ENCODE peak calls at places on chromosome 15, in ten cellular contexts. I, W, F, V, B, D, P, A, H and R are unnamed samples.
A peak's percentile ranks its signal among the peaks of the same experiment; 100 is the strongest.

GRCh38 chr15:89329329-89330084 is 5.1 kb downstream of the POLG start:
- DNase-seq in D (no peak), F (no peak), I (no peak), B (no peak), A (no peak), V (no peak), W (no peak), P (no peak), H (no peak), R (no peak)

GRCh38 chr15:77650285-77650684 is 17.6 kb upstream of the LINGO1 start:
- DNase-seq in V (peak; percentile 85), B (no peak), I (no peak), D (no peak), W (no peak), P (no peak), H (no peak), F (no peak), A (no peak), R (no peak)

GRCh38 chr15:31153531-31153930 is 52.0 kb upstream of the TRPM1 start:
- DNase-seq in A (no peak), P (no peak), H (no peak), V (no peak), D (no peak), B (no peak), W (no peak), F (no peak), I (no peak), R (no peak)

GRCh38 chr15:50685976-50686467 is 575 bp downstream of the TRPM7 start:
- DNase-seq in A (peak; percentile 72), W (peak; percentile 47), I (no peak), F (peak; percentile 55), P (peak; percentile 79), V (peak; percentile 83), D (peak; percentile 36), H (no peak), B (no peak), R (peak; percentile 83)

GRCh38 chr15:64105113-64105704 is 9.4 kb downstream of the SNX1 start:
- DNase-seq in H (no peak), D (peak; percentile 29), W (peak; percentile 19), V (no peak), P (no peak), I (no peak), F (peak; percentile 64), B (no peak), A (no peak), R (no peak)

GRCh38 chr15:75531041-75531450 is 48.1 kb downstream of the PTPN9 start:
- DNase-seq in V (no peak), H (no peak), B (peak; percentile 6), D (peak; percentile 29), A (no peak), W (peak; percentile 37), F (peak; percentile 68), P (no peak), I (no peak), R (no peak)

GRCh38 chr15:22224241-22224671 is 143.9 kb downstream of the OR4M2 start:
- DNase-seq in P (no peak), V (no peak), H (no peak), D (no peak), W (no peak), I (no peak), F (no peak), A (no peak), B (no peak), R (no peak)

GRCh38 chr15:88911766-88912118 is 1.4 kb downstream of the MFGE8 start:
- DNase-seq in I (no peak), D (no peak), H (no peak), F (no peak), B (no peak), V (peak; percentile 68), A (no peak), W (peak; percentile 70), P (peak; percentile 19), R (peak; percentile 20)

GRCh38 chr15:87959658-87960057 is 296.9 kb downstream of the NTRK3 start:
- DNase-seq in D (no peak), H (no peak), F (no peak), I (no peak), P (no peak), B (no peak), W (no peak), V (no peak), A (no peak), R (no peak)

GRCh38 chr15:48520376-48521155 is 124.9 kb downstream of the FBN1 start:
- DNase-seq in H (no peak), V (peak; percentile 17), B (no peak), F (no peak), P (no peak), D (no peak), W (no peak), I (no peak), A (no peak), R (no peak)
- TF ChIP-seq CTCF in H (no peak), V (peak; percentile 25), B (no peak), F (no peak), P (no peak), D (no peak), W (no peak), I (no peak), A (no peak), R (no peak)

GRCh38 chr15:98596131-98596530 is 52.2 kb upstream of the IGF1R start:
- DNase-seq in W (no peak), B (no peak), V (no peak), P (no peak), F (no peak), A (no peak), I (no peak), H (no peak), D (no peak), R (no peak)
- TF ChIP-seq CTCF in W (no peak), B (no peak), V (no peak), P (no peak), F (no peak), A (no peak), I (no peak), H (no peak), D (no peak), R (no peak)

GRCh38 chr15:40702077-40702476 is 7.1 kb downstream of the RAD51 start:
- DNase-seq in B (no peak), D (no peak), W (no peak), A (no peak), P (peak; percentile 29), V (no peak), F (no peak), I (no peak), H (no peak), R (peak; percentile 50)
- TF ChIP-seq CTCF in B (peak; percentile 23), D (peak; percentile 20), W (peak; percentile 18), A (no peak), P (peak; percentile 13), V (peak; percentile 22), F (no peak), I (peak; percentile 31), H (no peak), R (peak; percentile 15)

GRCh38 chr15:94300612-94301011 is 69.3 kb downstream of the MCTP2 start:
- DNase-seq in D (no peak), I (no peak), V (no peak), A (no peak), P (no peak), H (no peak), B (no peak), W (no peak), F (no peak), R (no peak)

GRCh38 chr15:94306700-94307650 is 75.6 kb downstream of the MCTP2 start:
- DNase-seq in V (no peak), H (no peak), W (peak; percentile 81), I (peak; percentile 77), D (no peak), P (peak; percentile 54), A (no peak), B (no peak), F (no peak), R (peak; percentile 60)

GRCh38 chr15:94305133-94305532 is 73.8 kb downstream of the MCTP2 start:
- DNase-seq in F (no peak), A (no peak), I (peak; percentile 46), P (no peak), B (no peak), V (no peak), D (no peak), H (no peak), W (no peak), R (no peak)
- TF ChIP-seq CTCF in F (no peak), A (no peak), I (no peak), P (no peak), B (no peak), V (no peak), D (no peak), H (no peak), W (no peak), R (no peak)

DNA sequence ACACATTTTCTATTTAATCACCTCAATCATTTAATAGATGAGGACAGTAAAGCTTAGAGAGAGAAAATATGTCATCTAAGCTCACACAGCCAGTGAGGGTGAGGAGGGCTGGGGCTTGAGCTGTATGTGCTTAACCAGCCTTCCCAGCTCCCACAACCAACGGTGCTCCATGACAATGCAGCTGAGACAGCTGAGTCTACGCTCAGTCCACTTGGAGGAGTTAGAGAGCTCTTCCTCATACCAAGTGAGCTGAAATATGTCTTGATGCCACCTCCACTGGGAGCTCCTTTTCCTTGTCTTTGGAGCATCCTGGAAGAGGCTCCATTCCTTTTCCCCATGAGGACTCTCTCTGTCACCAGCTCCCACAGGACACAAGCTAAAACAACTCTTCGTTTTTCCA is 9.3 kb downstream of the HOMER2 start:
- DNase-seq in A (no peak), P (no peak), B (no peak), D (no peak), H (no peak), I (no peak), W (no peak), V (no peak), F (no peak), R (no peak)
- TF ChIP-seq CTCF in A (no peak), P (no peak), B (no peak), D (no peak), H (no peak), I (no peak), W (no peak), V (no peak), F (no peak), R (no peak)

GRCh38 chr15:37678124-37678523 is 256.3 kb upstream of the TMCO5A start:
- DNase-seq in B (no peak), D (no peak), H (no peak), I (no peak), A (no peak), V (peak; percentile 69), W (no peak), F (no peak), P (no peak), R (no peak)

GRCh38 chr15:37679627-37680026 is 254.8 kb upstream of the TMCO5A start:
- DNase-seq in W (no peak), A (no peak), H (no peak), F (no peak), B (no peak), D (no peak), P (no peak), I (no peak), V (no peak), R (no peak)

DNA sequence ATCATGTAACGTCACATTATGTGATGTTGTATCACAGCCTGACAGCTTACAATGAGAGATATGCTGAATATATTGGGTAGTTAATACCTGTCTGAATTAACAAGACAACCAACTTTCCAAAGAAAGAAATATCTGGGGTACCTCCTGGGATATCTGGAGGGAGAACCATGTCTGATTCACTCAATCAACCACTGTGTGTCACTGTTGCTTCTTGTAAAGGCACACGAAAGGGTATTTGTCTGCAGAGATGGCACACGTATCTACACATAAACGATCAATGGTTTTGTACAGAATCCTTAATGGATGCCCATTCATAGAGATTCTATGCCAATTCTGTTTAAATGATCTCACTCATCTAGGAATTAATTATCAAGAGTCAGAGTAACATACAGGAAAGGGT is 252.1 kb upstream of the TMCO5A start:
- DNase-seq in F (no peak), B (no peak), W (peak; percentile 9), D (peak; percentile 7), I (no peak), P (no peak), V (peak; percentile 24), A (no peak), H (no peak), R (no peak)
- TF ChIP-seq CTCF in F (no peak), B (peak; percentile 15), W (peak; percentile 27), D (no peak), I (no peak), P (no peak), V (peak; percentile 51), A (no peak), H (peak; percentile 13), R (no peak)